ENCODE peak calls at places on chromosome X, in ten cellular contexts. O, A, R, X, K, G, S, T, N and L are unnamed samples.

GRCh38 chrX:94961730-94962129 is 1287.7 kb downstream of the FAM133A start:
- DNase-seq in O (no peak), X (no peak), R (no peak), S (no peak), A (no peak), G (no peak), T (no peak), N (no peak), K (no peak), L (peak)

GRCh38 chrX:119685225-119686066 is 7.5 kb downstream of the SEPTIN6 start:
- DNase-seq in T (no peak), K (no peak), N (no peak), S (no peak), A (no peak), R (no peak), G (peak), X (no peak), O (no peak), L (no peak)

GRCh38 chrX:49876750-49877149 is 2.5 kb upstream of the USP27X start:
- DNase-seq in N (no peak), A (no peak), K (no peak), G (no peak), X (peak), R (no peak), O (no peak), S (peak), T (no peak), L (peak)

GRCh38 chrX:150759568-150760416 is 66.6 kb downstream of the MTMR1 start:
- DNase-seq in N (no peak), S (no peak), G (no peak), R (no peak), K (no peak), T (no peak), A (no peak), X (no peak), O (no peak), L (no peak)

GRCh38 chrX:17814557-17814956 is 46.5 kb downstream of the RAI2 start:
- DNase-seq in T (no peak), R (no peak), X (peak), O (no peak), N (no peak), K (no peak), G (no peak), S (no peak), A (no peak), L (peak)

GRCh38 chrX:49155243-49155899 is 7.2 kb upstream of the MAGIX start:
- DNase-seq in X (peak), S (no peak), O (no peak), R (no peak), A (no peak), N (no peak), K (peak), G (peak), T (no peak), L (peak)

GRCh38 chrX:153969904-153970397 is 1.7 kb downstream of the HCFC1 start:
- DNase-seq in O (no peak), X (peak), K (no peak), A (no peak), T (no peak), R (no peak), S (no peak), G (peak), N (no peak), L (no peak)

GRCh38 chrX:10326578-10326977 is 169.8 kb downstream of the CLCN4 start:
- DNase-seq in R (peak), X (peak), O (no peak), S (peak), G (no peak), K (no peak), T (no peak), N (no peak), A (no peak), L (no peak)

GRCh38 chrX:140733766-140734342 is 24.3 kb downstream of the LINC00632 start:
- DNase-seq in O (no peak), A (no peak), G (no peak), K (no peak), T (no peak), S (peak), N (no peak), R (peak), X (peak), L (peak)

DNA sequence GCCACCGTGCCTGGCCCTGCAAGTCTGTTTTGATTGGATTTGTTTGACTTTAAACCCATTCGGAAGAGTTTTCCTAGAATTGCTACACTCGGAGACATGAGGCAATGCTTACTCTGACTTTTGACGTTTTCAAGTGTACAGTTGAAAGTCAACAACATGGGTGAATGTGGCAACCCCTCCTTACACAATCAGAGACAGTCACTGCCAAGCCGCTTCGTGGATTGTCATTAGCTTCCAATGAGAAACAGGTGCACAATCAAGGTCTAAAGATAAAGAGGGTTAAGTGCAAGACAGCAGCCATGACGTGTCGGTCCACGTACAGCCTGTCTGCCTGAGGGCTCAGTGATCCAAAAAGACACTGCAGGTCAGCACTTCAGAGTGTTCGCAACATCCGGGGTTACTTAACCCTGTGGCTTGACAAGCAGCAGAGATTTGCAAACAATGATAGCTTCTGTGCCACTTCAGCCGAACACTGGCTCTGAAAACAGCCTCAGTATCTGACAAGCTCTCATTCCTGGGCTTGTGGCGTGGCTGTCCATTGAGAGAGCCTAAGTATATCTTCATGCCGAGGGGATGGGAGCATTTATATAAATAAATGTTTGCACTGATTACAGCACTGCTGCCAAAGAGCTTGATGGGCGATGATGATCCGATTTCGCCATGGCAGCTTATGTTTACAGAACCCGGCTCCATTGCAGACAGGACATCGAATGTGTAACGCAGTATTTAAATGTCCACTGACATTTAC is 180.0 kb downstream of the DHRSX start:
- DNase-seq in K (no peak), G (no peak), X (peak), R (peak), O (no peak), T (peak), S (no peak), A (no peak), N (no peak), L (peak)
- H3K4me3 ChIP-seq in K (no peak), G (no peak), X (no peak), R (no peak), O (no peak), T (peak), S (no peak), A (no peak), N (no peak), L (no peak)

DNA sequence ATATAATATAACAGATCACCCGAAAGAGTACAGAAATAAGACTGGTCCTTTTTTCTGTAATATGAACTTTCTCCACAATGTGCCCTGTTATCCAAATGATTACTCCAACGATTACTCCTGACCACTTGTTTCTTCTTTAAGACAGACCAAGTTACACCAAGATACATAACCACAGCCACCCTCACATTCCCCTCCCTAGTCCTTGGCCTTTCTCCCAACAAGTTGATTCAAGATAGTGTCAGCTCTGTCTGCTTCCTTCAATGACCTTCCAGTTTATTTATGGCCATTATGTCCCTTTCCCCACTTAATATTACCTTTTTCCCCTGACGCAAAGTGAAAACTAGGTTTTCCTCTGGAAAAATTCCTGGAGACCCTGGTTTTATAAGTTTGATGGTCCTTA is 397.2 kb downstream of the FAM47B start:
- DNase-seq in T (no peak), K (no peak), G (no peak), O (no peak), S (no peak), X (no peak), N (no peak), R (no peak), A (no peak), L (peak)
- TF ChIP-seq CTCF in T (no peak), K (no peak), G (no peak), O (no peak), S (no peak), X (no peak), N (no peak), R (no peak), A (no peak), L (no peak)

GRCh38 chrX:40176979-40177430 is 79.2 kb upstream of the BCOR start:
- DNase-seq in T (no peak), S (no peak), G (no peak), K (peak), A (no peak), X (no peak), R (no peak), O (no peak), N (no peak), L (no peak)
- H3K4me3 ChIP-seq in T (peak), S (peak), G (peak), K (peak), A (peak), X (no peak), R (peak), O (peak), N (peak), L (peak)

GRCh38 chrX:37454537-37455285 is 105.5 kb downstream of the PRRG1 start:
- DNase-seq in X (peak), T (no peak), A (no peak), S (no peak), O (no peak), K (no peak), R (no peak), N (no peak), G (no peak), L (peak)

GRCh38 chrX:37453821-37454220 is 104.7 kb downstream of the PRRG1 start:
- DNase-seq in N (no peak), S (no peak), K (no peak), G (no peak), O (no peak), T (no peak), R (no peak), A (no peak), X (no peak), L (peak)

DNA sequence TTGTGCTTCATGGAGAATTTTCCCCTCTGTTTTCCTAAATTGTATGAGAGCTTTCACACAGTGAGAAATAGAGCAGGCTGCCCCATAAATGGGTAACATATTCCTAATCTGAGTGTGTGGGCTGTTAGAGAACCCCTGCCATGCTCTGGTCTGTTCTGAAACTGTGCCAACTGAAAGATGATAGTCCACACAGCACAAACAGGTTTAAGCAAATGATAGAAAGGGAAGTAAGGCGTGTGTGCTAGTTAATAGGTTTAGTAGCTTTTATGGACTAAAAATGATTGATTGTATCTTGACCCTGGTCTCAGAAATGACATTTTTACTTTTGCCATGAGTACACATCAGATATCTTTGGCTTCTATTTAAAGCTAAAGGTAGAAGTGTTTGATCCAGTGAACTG is 106.2 kb downstream of the PRRG1 start:
- DNase-seq in O (no peak), S (no peak), X (no peak), N (no peak), K (no peak), T (no peak), G (no peak), R (no peak), A (no peak), L (peak)
- TF ChIP-seq CTCF in O (no peak), S (no peak), X (no peak), N (no peak), K (no peak), T (no peak), G (no peak), R (no peak), A (no peak), L (no peak)

GRCh38 chrX:70479970-70480659 is 35.5 kb downstream of the DLG3 start:
- DNase-seq in R (no peak), S (no peak), G (no peak), N (no peak), K (no peak), T (no peak), X (no peak), A (no peak), O (no peak), L (peak)

GRCh38 chrX:70477734-70478075 is 33.1 kb downstream of the DLG3 start:
- DNase-seq in G (no peak), R (no peak), K (no peak), T (no peak), S (no peak), N (no peak), O (no peak), A (no peak), X (no peak), L (no peak)

GRCh38 chrX:70478521-70478920 is 33.9 kb downstream of the DLG3 start:
- DNase-seq in G (no peak), S (no peak), O (no peak), N (no peak), R (no peak), A (no peak), X (no peak), T (no peak), K (no peak), L (no peak)

GRCh38 chrX:70480660-70481018 is 36.0 kb downstream of the DLG3 start:
- DNase-seq in A (no peak), S (no peak), T (no peak), K (no peak), G (no peak), N (no peak), X (no peak), O (no peak), R (no peak), L (no peak)

GRCh38 chrX:70479197-70479969 is 34.7 kb downstream of the DLG3 start:
- DNase-seq in N (no peak), G (no peak), K (no peak), S (no peak), T (peak), O (no peak), X (peak), R (no peak), A (no peak), L (peak)
- H3K4me3 ChIP-seq in N (no peak), G (no peak), K (no peak), S (no peak), T (no peak), O (no peak), X (no peak), R (no peak), A (no peak), L (no peak)

DNA sequence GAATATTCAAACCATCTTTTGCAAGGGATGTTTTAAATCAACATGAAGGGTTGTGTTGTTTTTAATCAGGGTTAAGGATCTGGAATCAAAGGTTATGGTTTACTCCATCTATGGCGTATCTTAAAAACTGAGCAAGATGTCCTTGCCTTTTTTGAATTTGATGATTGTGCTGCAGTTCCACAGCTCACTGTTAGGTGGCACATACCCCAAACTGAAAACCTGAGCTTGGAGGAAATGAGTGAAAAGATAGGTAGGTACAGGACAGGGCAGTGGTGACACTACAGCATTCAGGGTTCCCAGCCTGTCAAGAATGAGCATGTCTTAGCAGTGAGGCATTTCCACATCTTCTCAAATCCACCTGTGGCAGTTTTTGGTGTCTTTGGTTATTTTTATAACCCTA is 13.1 kb upstream of the EOLA1 start:
- DNase-seq in G (peak), S (no peak), O (no peak), X (peak), A (no peak), N (no peak), R (no peak), T (no peak), K (no peak), L (peak)
- TF ChIP-seq CTCF in G (no peak), S (peak), O (no peak), X (peak), A (peak), N (peak), R (peak), T (peak), K (peak), L (peak)

GRCh38 chrX:68041110-68041509 is 392.2 kb downstream of the OPHN1 start:
- DNase-seq in K (no peak), A (no peak), S (no peak), G (no peak), X (no peak), N (no peak), R (no peak), O (no peak), T (no peak), L (no peak)
- H3K4me3 ChIP-seq in K (peak), A (no peak), S (no peak), G (no peak), X (no peak), N (no peak), R (no peak), O (no peak), T (no peak), L (no peak)

GRCh38 chrX:65451663-65452062 is 82.9 kb downstream of the LAS1L start:
- DNase-seq in K (no peak), O (no peak), T (no peak), X (peak), N (no peak), S (peak), R (no peak), A (no peak), G (no peak), L (peak)
- TF ChIP-seq CTCF in K (peak), O (no peak), T (peak), X (peak), N (no peak), S (peak), R (no peak), A (peak), G (no peak), L (peak)

DNA sequence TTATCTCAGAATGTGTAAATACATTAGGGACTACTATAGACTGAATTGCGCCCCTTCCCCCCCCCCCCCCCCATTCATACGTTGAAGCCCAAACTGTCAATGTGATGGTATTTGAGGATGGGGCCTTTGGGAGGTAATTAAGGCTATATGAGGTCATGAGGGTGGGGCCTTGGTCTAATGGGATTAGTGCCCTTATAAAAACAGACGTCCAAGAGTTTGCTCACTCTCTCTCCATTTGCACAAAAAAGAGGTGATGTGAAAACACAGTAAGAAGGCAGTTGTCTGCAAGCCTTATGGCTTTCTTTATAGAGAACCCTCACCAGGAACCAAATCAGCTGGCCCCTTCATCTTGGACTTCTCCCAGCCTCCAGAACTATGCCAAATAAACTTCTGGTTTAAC is 15.3 kb downstream of the SPACA5 start:
- DNase-seq in A (no peak), K (no peak), N (no peak), R (no peak), G (no peak), T (no peak), X (no peak), O (no peak), S (no peak), L (no peak)
- H3K4me3 ChIP-seq in A (no peak), K (no peak), N (peak), R (no peak), G (no peak), T (no peak), X (no peak), O (no peak), S (no peak), L (no peak)

GRCh38 chrX:115946059-115946458 is 224.5 kb upstream of the AGTR2 start:
- DNase-seq in N (no peak), T (no peak), O (no peak), K (no peak), S (no peak), X (no peak), G (no peak), A (no peak), R (no peak), L (no peak)

GRCh38 chrX:115952417-115953092 is 218.0 kb upstream of the AGTR2 start:
- DNase-seq in A (no peak), S (peak), G (no peak), O (no peak), X (no peak), N (no peak), R (no peak), K (no peak), T (no peak), L (no peak)

GRCh38 chrX:115949900-115950822 is 220.4 kb upstream of the AGTR2 start:
- DNase-seq in A (no peak), X (no peak), R (no peak), N (no peak), S (peak), T (no peak), G (no peak), O (no peak), K (no peak), L (no peak)

GRCh38 chrX:115948018-115948923 is 222.3 kb upstream of the AGTR2 start:
- DNase-seq in T (no peak), O (no peak), K (no peak), N (no peak), S (peak), R (no peak), A (no peak), X (peak), G (no peak), L (no peak)
- TF ChIP-seq CTCF in T (no peak), O (no peak), K (no peak), N (no peak), S (peak), R (no peak), A (no peak), X (no peak), G (no peak), L (no peak)